ENCODE peak calls at places on chromosomes 7 and 10, in ten cellular contexts. One of them, this sample, is unnamed.
A peak's percentile ranks its signal among the peaks of the same experiment; 100 is the strongest.

GRCh38 chr10:103660364-103661197 is 167.1 kb downstream of the NEURL1 start:
- DNase-seq in stimulated activated CD4-positive, alpha-beta T cell treated with anti-CD3 and anti-CD28 coated beads, Interleukin-15, amount 100 ng/mL, for 1 hour: no peak
- DNase-seq in NCI-H1105: no peak
- DNase-seq in bronchial epithelial cell: no peak
- DNase-seq in adrenal gland: peak; percentile 53
- DNase-seq in activated CD4-positive, alpha-beta T cell treated with anti-CD3 and anti-CD28 coated beads for 24 hours: no peak
- DNase-seq in GDM1: no peak
- DNase-seq in AG08395: no peak
- DNase-seq in mesothelial cell of epicardium: no peak
- DNase-seq in hepatic stellate cell: peak; percentile 77
- DNase-seq in this sample: no peak

GRCh38 chr7:38478404-38478803 is 152.8 kb downstream of the AMPH start:
- DNase-seq in adrenal gland: no peak
- DNase-seq in NCI-H1105: no peak
- DNase-seq in mesothelial cell of epicardium: no peak
- DNase-seq in stimulated activated CD4-positive, alpha-beta T cell treated with anti-CD3 and anti-CD28 coated beads, Interleukin-15, amount 100 ng/mL, for 1 hour: no peak
- DNase-seq in activated CD4-positive, alpha-beta T cell treated with anti-CD3 and anti-CD28 coated beads for 24 hours: no peak
- DNase-seq in hepatic stellate cell: no peak
- DNase-seq in bronchial epithelial cell: peak; percentile 93
- DNase-seq in AG08395: peak; percentile 17
- DNase-seq in GDM1: no peak
- DNase-seq in this sample: no peak

GRCh38 chr10:102120142-102120986 is at the start of gene LDB1:
- DNase-seq in mesothelial cell of epicardium: peak; percentile 67
- DNase-seq in bronchial epithelial cell: peak; percentile 53
- DNase-seq in stimulated activated CD4-positive, alpha-beta T cell treated with anti-CD3 and anti-CD28 coated beads, Interleukin-15, amount 100 ng/mL, for 1 hour: peak; percentile 41
- DNase-seq in adrenal gland: peak; percentile 80
- DNase-seq in AG08395: peak; percentile 74
- DNase-seq in GDM1: peak; percentile 78
- DNase-seq in activated CD4-positive, alpha-beta T cell treated with anti-CD3 and anti-CD28 coated beads for 24 hours: peak; percentile 45
- DNase-seq in hepatic stellate cell: peak; percentile 83
- DNase-seq in NCI-H1105: no peak
- DNase-seq in this sample: peak; percentile 75

GRCh38 chr10:49761789-49762565 is at the start of gene OGDHL:
- DNase-seq in AG08395: peak; percentile 67
- DNase-seq in hepatic stellate cell: no peak
- DNase-seq in activated CD4-positive, alpha-beta T cell treated with anti-CD3 and anti-CD28 coated beads for 24 hours: peak; percentile 34
- DNase-seq in mesothelial cell of epicardium: peak; percentile 71
- DNase-seq in bronchial epithelial cell: peak; percentile 3
- DNase-seq in adrenal gland: peak; percentile 56
- DNase-seq in stimulated activated CD4-positive, alpha-beta T cell treated with anti-CD3 and anti-CD28 coated beads, Interleukin-15, amount 100 ng/mL, for 1 hour: no peak
- DNase-seq in GDM1: peak; percentile 24
- DNase-seq in NCI-H1105: peak; percentile 61
- DNase-seq in this sample: peak; percentile 69

GRCh38 chr10:43138757-43139241 is 554 bp downstream of the CSGALNACT2 start:
- DNase-seq in NCI-H1105: no peak
- DNase-seq in mesothelial cell of epicardium: no peak
- DNase-seq in hepatic stellate cell: no peak
- DNase-seq in AG08395: peak; percentile 35
- DNase-seq in GDM1: no peak
- DNase-seq in bronchial epithelial cell: peak; percentile 42
- DNase-seq in stimulated activated CD4-positive, alpha-beta T cell treated with anti-CD3 and anti-CD28 coated beads, Interleukin-15, amount 100 ng/mL, for 1 hour: peak; percentile 17
- DNase-seq in activated CD4-positive, alpha-beta T cell treated with anti-CD3 and anti-CD28 coated beads for 24 hours: peak; percentile 29
- DNase-seq in adrenal gland: no peak
- DNase-seq in this sample: peak; percentile 48

GRCh38 chr10:123043409-123043925 is 34.7 kb downstream of the ACADSB start:
- DNase-seq in adrenal gland: peak; percentile 50
- DNase-seq in hepatic stellate cell: peak; percentile 46
- DNase-seq in NCI-H1105: peak; percentile 60
- DNase-seq in stimulated activated CD4-positive, alpha-beta T cell treated with anti-CD3 and anti-CD28 coated beads, Interleukin-15, amount 100 ng/mL, for 1 hour: no peak
- DNase-seq in activated CD4-positive, alpha-beta T cell treated with anti-CD3 and anti-CD28 coated beads for 24 hours: no peak
- DNase-seq in AG08395: peak; percentile 71
- DNase-seq in mesothelial cell of epicardium: no peak
- DNase-seq in bronchial epithelial cell: peak; percentile 74
- DNase-seq in GDM1: peak; percentile 32
- DNase-seq in this sample: peak; percentile 56

GRCh38 chr10:99976886-99977391 is 32.8 kb downstream of the DNMBP start:
- DNase-seq in bronchial epithelial cell: peak; percentile 98
- DNase-seq in stimulated activated CD4-positive, alpha-beta T cell treated with anti-CD3 and anti-CD28 coated beads, Interleukin-15, amount 100 ng/mL, for 1 hour: no peak
- DNase-seq in AG08395: peak; percentile 93
- DNase-seq in NCI-H1105: no peak
- DNase-seq in hepatic stellate cell: peak; percentile 83
- DNase-seq in mesothelial cell of epicardium: no peak
- DNase-seq in activated CD4-positive, alpha-beta T cell treated with anti-CD3 and anti-CD28 coated beads for 24 hours: no peak
- DNase-seq in adrenal gland: no peak
- DNase-seq in GDM1: no peak
- DNase-seq in this sample: peak; percentile 72

GRCh38 chr10:131977323-131978096 is 4.2 kb downstream of the BNIP3 start:
- DNase-seq in bronchial epithelial cell: no peak
- DNase-seq in mesothelial cell of epicardium: no peak
- DNase-seq in activated CD4-positive, alpha-beta T cell treated with anti-CD3 and anti-CD28 coated beads for 24 hours: no peak
- DNase-seq in GDM1: no peak
- DNase-seq in AG08395: no peak
- DNase-seq in stimulated activated CD4-positive, alpha-beta T cell treated with anti-CD3 and anti-CD28 coated beads, Interleukin-15, amount 100 ng/mL, for 1 hour: no peak
- DNase-seq in hepatic stellate cell: no peak
- DNase-seq in adrenal gland: no peak
- DNase-seq in NCI-H1105: no peak
- DNase-seq in this sample: no peak

GRCh38 chr10:83222832-83223742 is 916.2 kb upstream of the GHITM start:
- DNase-seq in mesothelial cell of epicardium: no peak
- DNase-seq in adrenal gland: no peak
- DNase-seq in stimulated activated CD4-positive, alpha-beta T cell treated with anti-CD3 and anti-CD28 coated beads, Interleukin-15, amount 100 ng/mL, for 1 hour: no peak
- DNase-seq in activated CD4-positive, alpha-beta T cell treated with anti-CD3 and anti-CD28 coated beads for 24 hours: no peak
- DNase-seq in bronchial epithelial cell: no peak
- DNase-seq in NCI-H1105: no peak
- DNase-seq in hepatic stellate cell: no peak
- DNase-seq in GDM1: no peak
- DNase-seq in AG08395: no peak
- DNase-seq in this sample: no peak

GRCh38 chr7:28093617-28094232 is 86.9 kb downstream of the JAZF1 start:
- DNase-seq in AG08395: peak; percentile 65
- DNase-seq in hepatic stellate cell: peak; percentile 35
- DNase-seq in stimulated activated CD4-positive, alpha-beta T cell treated with anti-CD3 and anti-CD28 coated beads, Interleukin-15, amount 100 ng/mL, for 1 hour: no peak
- DNase-seq in mesothelial cell of epicardium: peak; percentile 53
- DNase-seq in NCI-H1105: peak; percentile 79
- DNase-seq in GDM1: peak; percentile 59
- DNase-seq in activated CD4-positive, alpha-beta T cell treated with anti-CD3 and anti-CD28 coated beads for 24 hours: peak; percentile 25
- DNase-seq in adrenal gland: peak; percentile 91
- DNase-seq in bronchial epithelial cell: peak; percentile 37
- DNase-seq in this sample: peak; percentile 74

GRCh38 chr7:130135208-130136205 is 65.2 kb downstream of the KLHDC10 start:
- DNase-seq in adrenal gland: no peak
- DNase-seq in mesothelial cell of epicardium: no peak
- DNase-seq in GDM1: no peak
- DNase-seq in AG08395: no peak
- DNase-seq in NCI-H1105: no peak
- DNase-seq in activated CD4-positive, alpha-beta T cell treated with anti-CD3 and anti-CD28 coated beads for 24 hours: no peak
- DNase-seq in bronchial epithelial cell: peak; percentile 5
- DNase-seq in stimulated activated CD4-positive, alpha-beta T cell treated with anti-CD3 and anti-CD28 coated beads, Interleukin-15, amount 100 ng/mL, for 1 hour: no peak
- DNase-seq in hepatic stellate cell: no peak
- DNase-seq in this sample: no peak

GRCh38 chr10:29820890-29821398 is 186.2 kb upstream of the SVIL start:
- DNase-seq in AG08395: peak; percentile 29
- DNase-seq in bronchial epithelial cell: no peak
- DNase-seq in hepatic stellate cell: no peak
- DNase-seq in GDM1: no peak
- DNase-seq in adrenal gland: no peak
- DNase-seq in NCI-H1105: no peak
- DNase-seq in activated CD4-positive, alpha-beta T cell treated with anti-CD3 and anti-CD28 coated beads for 24 hours: no peak
- DNase-seq in mesothelial cell of epicardium: no peak
- DNase-seq in stimulated activated CD4-positive, alpha-beta T cell treated with anti-CD3 and anti-CD28 coated beads, Interleukin-15, amount 100 ng/mL, for 1 hour: no peak
- DNase-seq in this sample: no peak